ENCODE peak calls at places on chromosome 12, in seven cellular contexts. One of them, this sample, is unnamed.

GRCh38 chr12:108907861-108908302 is 28.0 kb downstream of the DAO start:
- DNase-seq in uterus: no peak
- DNase-seq in SW 1271: no peak
- DNase-seq in AG08395: peak
- DNase-seq in T47D: peak
- DNase-seq in stimulated activated CD4-positive, alpha-beta T cell treated with anti-CD3 and anti-CD28 coated beads, Interleukin-1b, Interleukin-23, amount 100 ng/mL, for 1 hour: no peak
- DNase-seq in GM04504: no peak
- DNase-seq in this sample: no peak

GRCh38 chr12:93982847-93983315 is 165.5 kb upstream of the PLXNC1 start:
- DNase-seq in AG08395: peak
- DNase-seq in SW 1271: no peak
- DNase-seq in uterus: no peak
- DNase-seq in GM04504: peak
- DNase-seq in T47D: no peak
- DNase-seq in stimulated activated CD4-positive, alpha-beta T cell treated with anti-CD3 and anti-CD28 coated beads, Interleukin-1b, Interleukin-23, amount 100 ng/mL, for 1 hour: no peak
- DNase-seq in this sample: no peak

GRCh38 chr12:88643685-88644084 is 63.4 kb upstream of the KITLG start:
- DNase-seq in uterus: no peak
- DNase-seq in stimulated activated CD4-positive, alpha-beta T cell treated with anti-CD3 and anti-CD28 coated beads, Interleukin-1b, Interleukin-23, amount 100 ng/mL, for 1 hour: no peak
- DNase-seq in SW 1271: no peak
- DNase-seq in AG08395: peak
- DNase-seq in GM04504: peak
- DNase-seq in T47D: no peak
- DNase-seq in this sample: no peak

GRCh38 chr12:94792690-94793089 is 142.3 kb upstream of the TMCC3 start:
- DNase-seq in SW 1271: no peak
- DNase-seq in AG08395: no peak
- DNase-seq in T47D: no peak
- DNase-seq in stimulated activated CD4-positive, alpha-beta T cell treated with anti-CD3 and anti-CD28 coated beads, Interleukin-1b, Interleukin-23, amount 100 ng/mL, for 1 hour: no peak
- DNase-seq in GM04504: no peak
- DNase-seq in uterus: no peak
- DNase-seq in this sample: no peak

GRCh38 chr12:115636546-115636945 is 640.9 kb downstream of the MED13L start:
- DNase-seq in AG08395: no peak
- DNase-seq in uterus: no peak
- DNase-seq in stimulated activated CD4-positive, alpha-beta T cell treated with anti-CD3 and anti-CD28 coated beads, Interleukin-1b, Interleukin-23, amount 100 ng/mL, for 1 hour: no peak
- DNase-seq in GM04504: no peak
- DNase-seq in T47D: no peak
- DNase-seq in SW 1271: no peak
- DNase-seq in this sample: peak

GRCh38 chr12:66779466-66779865 is 100.6 kb upstream of the GRIP1 start:
- DNase-seq in uterus: no peak
- DNase-seq in AG08395: no peak
- DNase-seq in GM04504: no peak
- DNase-seq in SW 1271: no peak
- DNase-seq in stimulated activated CD4-positive, alpha-beta T cell treated with anti-CD3 and anti-CD28 coated beads, Interleukin-1b, Interleukin-23, amount 100 ng/mL, for 1 hour: no peak
- DNase-seq in T47D: no peak
- DNase-seq in this sample: no peak

GRCh38 chr12:53423597-53423996 is at the start of gene AMHR2:
- DNase-seq in GM04504: no peak
- DNase-seq in stimulated activated CD4-positive, alpha-beta T cell treated with anti-CD3 and anti-CD28 coated beads, Interleukin-1b, Interleukin-23, amount 100 ng/mL, for 1 hour: no peak
- DNase-seq in AG08395: no peak
- DNase-seq in uterus: no peak
- DNase-seq in SW 1271: no peak
- DNase-seq in T47D: no peak
- DNase-seq in this sample: no peak

GRCh38 chr12:26112703-26113147 is 12.1 kb downstream of the BHLHE41 start:
- DNase-seq in stimulated activated CD4-positive, alpha-beta T cell treated with anti-CD3 and anti-CD28 coated beads, Interleukin-1b, Interleukin-23, amount 100 ng/mL, for 1 hour: no peak
- DNase-seq in T47D: no peak
- DNase-seq in AG08395: no peak
- DNase-seq in GM04504: no peak
- DNase-seq in SW 1271: no peak
- DNase-seq in uterus: no peak
- DNase-seq in this sample: peak

GRCh38 chr12:95492462-95492861 is 18.5 kb downstream of the METAP2 start:
- DNase-seq in AG08395: no peak
- DNase-seq in T47D: no peak
- DNase-seq in GM04504: no peak
- DNase-seq in stimulated activated CD4-positive, alpha-beta T cell treated with anti-CD3 and anti-CD28 coated beads, Interleukin-1b, Interleukin-23, amount 100 ng/mL, for 1 hour: no peak
- DNase-seq in SW 1271: no peak
- DNase-seq in uterus: no peak
- DNase-seq in this sample: no peak

GRCh38 chr12:96375173-96375572 is 25.1 kb downstream of the CDK17 start:
- DNase-seq in AG08395: no peak
- DNase-seq in T47D: no peak
- DNase-seq in uterus: no peak
- DNase-seq in stimulated activated CD4-positive, alpha-beta T cell treated with anti-CD3 and anti-CD28 coated beads, Interleukin-1b, Interleukin-23, amount 100 ng/mL, for 1 hour: no peak
- DNase-seq in GM04504: no peak
- DNase-seq in SW 1271: no peak
- DNase-seq in this sample: no peak

GRCh38 chr12:47377414-47378221 is 297.9 kb upstream of the AMIGO2 start:
- DNase-seq in stimulated activated CD4-positive, alpha-beta T cell treated with anti-CD3 and anti-CD28 coated beads, Interleukin-1b, Interleukin-23, amount 100 ng/mL, for 1 hour: no peak
- DNase-seq in GM04504: peak
- DNase-seq in AG08395: peak
- DNase-seq in SW 1271: no peak
- DNase-seq in uterus: peak
- DNase-seq in T47D: no peak
- DNase-seq in this sample: peak

GRCh38 chr12:20376984-20377383 is 8.6 kb downstream of the PDE3A start:
- DNase-seq in SW 1271: no peak
- DNase-seq in T47D: no peak
- DNase-seq in AG08395: no peak
- DNase-seq in uterus: no peak
- DNase-seq in GM04504: no peak
- DNase-seq in stimulated activated CD4-positive, alpha-beta T cell treated with anti-CD3 and anti-CD28 coated beads, Interleukin-1b, Interleukin-23, amount 100 ng/mL, for 1 hour: no peak
- DNase-seq in this sample: no peak

GRCh38 chr12:6696690-6697583 is 3.7 kb downstream of the PIANP start:
- DNase-seq in uterus: no peak
- DNase-seq in GM04504: no peak
- DNase-seq in AG08395: no peak
- DNase-seq in stimulated activated CD4-positive, alpha-beta T cell treated with anti-CD3 and anti-CD28 coated beads, Interleukin-1b, Interleukin-23, amount 100 ng/mL, for 1 hour: no peak
- DNase-seq in T47D: no peak
- DNase-seq in SW 1271: no peak
- DNase-seq in this sample: no peak

GRCh38 chr12:106416273-106416672 is 58.7 kb downstream of the POLR3B start:
- DNase-seq in stimulated activated CD4-positive, alpha-beta T cell treated with anti-CD3 and anti-CD28 coated beads, Interleukin-1b, Interleukin-23, amount 100 ng/mL, for 1 hour: no peak
- DNase-seq in AG08395: no peak
- DNase-seq in GM04504: no peak
- DNase-seq in T47D: no peak
- DNase-seq in uterus: no peak
- DNase-seq in SW 1271: no peak
- DNase-seq in this sample: peak

GRCh38 chr12:54153586-54153985 is 35.2 kb downstream of the SMUG1 start:
- DNase-seq in uterus: no peak
- DNase-seq in T47D: no peak
- DNase-seq in stimulated activated CD4-positive, alpha-beta T cell treated with anti-CD3 and anti-CD28 coated beads, Interleukin-1b, Interleukin-23, amount 100 ng/mL, for 1 hour: no peak
- DNase-seq in GM04504: no peak
- DNase-seq in AG08395: no peak
- DNase-seq in SW 1271: no peak
- DNase-seq in this sample: no peak

GRCh38 chr12:22856120-22856699 is 231.2 kb downstream of the ETNK1 start:
- DNase-seq in stimulated activated CD4-positive, alpha-beta T cell treated with anti-CD3 and anti-CD28 coated beads, Interleukin-1b, Interleukin-23, amount 100 ng/mL, for 1 hour: no peak
- DNase-seq in SW 1271: no peak
- DNase-seq in AG08395: peak
- DNase-seq in uterus: no peak
- DNase-seq in GM04504: peak
- DNase-seq in T47D: peak
- DNase-seq in this sample: no peak

GRCh38 chr12:51958542-51958941 is 7.0 kb downstream of the ACVR1B start:
- DNase-seq in stimulated activated CD4-positive, alpha-beta T cell treated with anti-CD3 and anti-CD28 coated beads, Interleukin-1b, Interleukin-23, amount 100 ng/mL, for 1 hour: no peak
- DNase-seq in uterus: no peak
- DNase-seq in SW 1271: no peak
- DNase-seq in GM04504: no peak
- DNase-seq in AG08395: no peak
- DNase-seq in T47D: no peak
- DNase-seq in this sample: no peak

GRCh38 chr12:94621662-94622359 is 28.5 kb downstream of the TMCC3 start:
- DNase-seq in GM04504: no peak
- DNase-seq in AG08395: no peak
- DNase-seq in uterus: no peak
- DNase-seq in SW 1271: no peak
- DNase-seq in stimulated activated CD4-positive, alpha-beta T cell treated with anti-CD3 and anti-CD28 coated beads, Interleukin-1b, Interleukin-23, amount 100 ng/mL, for 1 hour: no peak
- DNase-seq in T47D: no peak
- DNase-seq in this sample: no peak

GRCh38 chr12:88432536-88433462 is 147.5 kb downstream of the KITLG start:
- DNase-seq in uterus: peak
- DNase-seq in stimulated activated CD4-positive, alpha-beta T cell treated with anti-CD3 and anti-CD28 coated beads, Interleukin-1b, Interleukin-23, amount 100 ng/mL, for 1 hour: no peak
- DNase-seq in SW 1271: no peak
- DNase-seq in AG08395: no peak
- DNase-seq in GM04504: no peak
- DNase-seq in T47D: no peak
- DNase-seq in this sample: no peak

GRCh38 chr12:26345471-26346003 is 150.2 kb downstream of the SSPN start:
- DNase-seq in T47D: no peak
- DNase-seq in uterus: no peak
- DNase-seq in SW 1271: no peak
- DNase-seq in GM04504: no peak
- DNase-seq in stimulated activated CD4-positive, alpha-beta T cell treated with anti-CD3 and anti-CD28 coated beads, Interleukin-1b, Interleukin-23, amount 100 ng/mL, for 1 hour: no peak
- DNase-seq in AG08395: no peak
- DNase-seq in this sample: no peak

GRCh38 chr12:48890657-48891418 is 25.2 kb upstream of the RND1 start:
- DNase-seq in stimulated activated CD4-positive, alpha-beta T cell treated with anti-CD3 and anti-CD28 coated beads, Interleukin-1b, Interleukin-23, amount 100 ng/mL, for 1 hour: peak
- DNase-seq in GM04504: no peak
- DNase-seq in uterus: peak
- DNase-seq in AG08395: peak
- DNase-seq in T47D: peak
- DNase-seq in SW 1271: no peak
- DNase-seq in this sample: peak

GRCh38 chr12:65189028-65189718 is 19.8 kb downstream of the LEMD3 start:
- DNase-seq in SW 1271: no peak
- DNase-seq in GM04504: no peak
- DNase-seq in stimulated activated CD4-positive, alpha-beta T cell treated with anti-CD3 and anti-CD28 coated beads, Interleukin-1b, Interleukin-23, amount 100 ng/mL, for 1 hour: no peak
- DNase-seq in uterus: no peak
- DNase-seq in T47D: no peak
- DNase-seq in AG08395: no peak
- DNase-seq in this sample: no peak

GRCh38 chr12:33531261-33531660 is 91.6 kb upstream of the SYT10 start:
- DNase-seq in uterus: no peak
- DNase-seq in SW 1271: no peak
- DNase-seq in GM04504: no peak
- DNase-seq in AG08395: no peak
- DNase-seq in T47D: no peak
- DNase-seq in stimulated activated CD4-positive, alpha-beta T cell treated with anti-CD3 and anti-CD28 coated beads, Interleukin-1b, Interleukin-23, amount 100 ng/mL, for 1 hour: no peak
- DNase-seq in this sample: no peak

GRCh38 chr12:92396647-92397258 is 251.1 kb upstream of the BTG1 start:
- DNase-seq in GM04504: peak
- DNase-seq in stimulated activated CD4-positive, alpha-beta T cell treated with anti-CD3 and anti-CD28 coated beads, Interleukin-1b, Interleukin-23, amount 100 ng/mL, for 1 hour: no peak
- DNase-seq in AG08395: peak
- DNase-seq in T47D: no peak
- DNase-seq in uterus: peak
- DNase-seq in SW 1271: no peak
- DNase-seq in this sample: peak

GRCh38 chr12:80170915-80171314 is 71.6 kb downstream of the OTOGL start:
- DNase-seq in uterus: no peak
- DNase-seq in GM04504: no peak
- DNase-seq in T47D: no peak
- DNase-seq in AG08395: no peak
- DNase-seq in stimulated activated CD4-positive, alpha-beta T cell treated with anti-CD3 and anti-CD28 coated beads, Interleukin-1b, Interleukin-23, amount 100 ng/mL, for 1 hour: no peak
- DNase-seq in SW 1271: no peak
- DNase-seq in this sample: no peak

GRCh38 chr12:126966498-126966897 is 1300.5 kb upstream of the TMEM132C start:
- DNase-seq in SW 1271: no peak
- DNase-seq in stimulated activated CD4-positive, alpha-beta T cell treated with anti-CD3 and anti-CD28 coated beads, Interleukin-1b, Interleukin-23, amount 100 ng/mL, for 1 hour: no peak
- DNase-seq in uterus: no peak
- DNase-seq in AG08395: no peak
- DNase-seq in T47D: no peak
- DNase-seq in GM04504: no peak
- DNase-seq in this sample: no peak

GRCh38 chr12:109033239-109034196 is 12.7 kb upstream of the SVOP start:
- DNase-seq in uterus: no peak
- DNase-seq in GM04504: no peak
- DNase-seq in AG08395: no peak
- DNase-seq in stimulated activated CD4-positive, alpha-beta T cell treated with anti-CD3 and anti-CD28 coated beads, Interleukin-1b, Interleukin-23, amount 100 ng/mL, for 1 hour: no peak
- DNase-seq in T47D: no peak
- DNase-seq in SW 1271: no peak
- DNase-seq in this sample: no peak

GRCh38 chr12:110686294-110686903 is 2.5 kb downstream of the HVCN1 start:
- DNase-seq in AG08395: no peak
- DNase-seq in GM04504: no peak
- DNase-seq in SW 1271: no peak
- DNase-seq in stimulated activated CD4-positive, alpha-beta T cell treated with anti-CD3 and anti-CD28 coated beads, Interleukin-1b, Interleukin-23, amount 100 ng/mL, for 1 hour: no peak
- DNase-seq in uterus: no peak
- DNase-seq in T47D: no peak
- DNase-seq in this sample: no peak

GRCh38 chr12:45660330-45660729 is 69.2 kb upstream of the ARID2 start:
- DNase-seq in AG08395: peak
- DNase-seq in T47D: no peak
- DNase-seq in stimulated activated CD4-positive, alpha-beta T cell treated with anti-CD3 and anti-CD28 coated beads, Interleukin-1b, Interleukin-23, amount 100 ng/mL, for 1 hour: no peak
- DNase-seq in SW 1271: no peak
- DNase-seq in GM04504: no peak
- DNase-seq in uterus: no peak
- DNase-seq in this sample: peak

GRCh38 chr12:124391340-124392261 is 96.7 kb downstream of the RFLNA start:
- DNase-seq in uterus: peak
- DNase-seq in AG08395: peak
- DNase-seq in SW 1271: no peak
- DNase-seq in stimulated activated CD4-positive, alpha-beta T cell treated with anti-CD3 and anti-CD28 coated beads, Interleukin-1b, Interleukin-23, amount 100 ng/mL, for 1 hour: no peak
- DNase-seq in T47D: no peak
- DNase-seq in GM04504: no peak
- DNase-seq in this sample: no peak

GRCh38 chr12:16833376-16833775 is 227.4 kb upstream of the LMO3 start:
- DNase-seq in stimulated activated CD4-positive, alpha-beta T cell treated with anti-CD3 and anti-CD28 coated beads, Interleukin-1b, Interleukin-23, amount 100 ng/mL, for 1 hour: no peak
- DNase-seq in GM04504: no peak
- DNase-seq in SW 1271: no peak
- DNase-seq in T47D: no peak
- DNase-seq in AG08395: no peak
- DNase-seq in uterus: no peak
- DNase-seq in this sample: no peak

GRCh38 chr12:5280091-5280490 is 151.8 kb upstream of the NTF3 start:
- DNase-seq in AG08395: no peak
- DNase-seq in stimulated activated CD4-positive, alpha-beta T cell treated with anti-CD3 and anti-CD28 coated beads, Interleukin-1b, Interleukin-23, amount 100 ng/mL, for 1 hour: no peak
- DNase-seq in SW 1271: no peak
- DNase-seq in GM04504: no peak
- DNase-seq in T47D: no peak
- DNase-seq in uterus: no peak
- DNase-seq in this sample: peak

GRCh38 chr12:117486840-117487659 is 125.6 kb upstream of the NOS1 start:
- DNase-seq in uterus: no peak
- DNase-seq in GM04504: peak
- DNase-seq in AG08395: peak
- DNase-seq in SW 1271: peak
- DNase-seq in T47D: no peak
- DNase-seq in stimulated activated CD4-positive, alpha-beta T cell treated with anti-CD3 and anti-CD28 coated beads, Interleukin-1b, Interleukin-23, amount 100 ng/mL, for 1 hour: no peak
- DNase-seq in this sample: peak

GRCh38 chr12:1808798-1809480 is 11.4 kb upstream of the LRTM2 start:
- DNase-seq in GM04504: no peak
- DNase-seq in T47D: no peak
- DNase-seq in stimulated activated CD4-positive, alpha-beta T cell treated with anti-CD3 and anti-CD28 coated beads, Interleukin-1b, Interleukin-23, amount 100 ng/mL, for 1 hour: no peak
- DNase-seq in SW 1271: no peak
- DNase-seq in AG08395: no peak
- DNase-seq in uterus: no peak
- DNase-seq in this sample: no peak